ENCODE peak calls at places on chromosome 20, in six cellular contexts. One of them, this sample, is unnamed.

GRCh38 chr20:23517719-23518118 is 26.8 kb downstream of the CST8 start:
- DNase-seq in H9: no peak
- DNase-seq in trophoblast cell: no peak
- DNase-seq in mesenchymal stem cell: no peak
- DNase-seq in IMR-90: no peak
- DNase-seq in H1: no peak
- DNase-seq in this sample: no peak

GRCh38 chr20:50728981-50729874 is 2.2 kb upstream of the PARD6B start:
- DNase-seq in IMR-90: no peak
- DNase-seq in H9: peak; percentile 31
- DNase-seq in mesenchymal stem cell: peak; percentile 66
- DNase-seq in H1: no peak
- DNase-seq in trophoblast cell: no peak
- DNase-seq in this sample: no peak

GRCh38 chr20:33732166-33732970 is 572 bp downstream of the ZNF341 start:
- DNase-seq in mesenchymal stem cell: peak; percentile 80
- DNase-seq in trophoblast cell: peak; percentile 73
- DNase-seq in H9: peak; percentile 83
- DNase-seq in IMR-90: no peak
- DNase-seq in H1: no peak
- DNase-seq in this sample: no peak

GRCh38 chr20:62929051-62929538 is 2.8 kb upstream of the DIDO1 start:
- DNase-seq in trophoblast cell: peak; percentile 84
- DNase-seq in H9: peak; percentile 96
- DNase-seq in H1: no peak
- DNase-seq in IMR-90: peak; percentile 58
- DNase-seq in mesenchymal stem cell: peak; percentile 79
- DNase-seq in this sample: no peak

GRCh38 chr20:341682-342081 is 5.2 kb upstream of the NRSN2 start:
- DNase-seq in IMR-90: peak; percentile 89
- DNase-seq in H1: no peak
- DNase-seq in trophoblast cell: peak; percentile 26
- DNase-seq in mesenchymal stem cell: peak; percentile 92
- DNase-seq in H9: no peak
- DNase-seq in this sample: no peak

GRCh38 chr20:10370091-10370887 is 63.7 kb downstream of the MKKS start:
- DNase-seq in H1: no peak
- DNase-seq in mesenchymal stem cell: no peak
- DNase-seq in trophoblast cell: peak; percentile 14
- DNase-seq in H9: no peak
- DNase-seq in IMR-90: peak; percentile 47
- DNase-seq in this sample: no peak

GRCh38 chr20:46539113-46539512 is 11.3 kb downstream of the OCSTAMP start:
- DNase-seq in H9: no peak
- DNase-seq in mesenchymal stem cell: no peak
- DNase-seq in IMR-90: no peak
- DNase-seq in H1: no peak
- DNase-seq in trophoblast cell: no peak
- DNase-seq in this sample: no peak

GRCh38 chr20:45781391-45781931 is 10.2 kb downstream of the WFDC3 start:
- DNase-seq in H1: no peak
- DNase-seq in trophoblast cell: peak; percentile 56
- DNase-seq in H9: no peak
- DNase-seq in mesenchymal stem cell: peak; percentile 94
- DNase-seq in IMR-90: peak; percentile 95
- DNase-seq in this sample: no peak

GRCh38 chr20:64188682-64189529 is 24.7 kb downstream of the MYT1 start:
- DNase-seq in mesenchymal stem cell: peak; percentile 56
- DNase-seq in H1: peak; percentile 10
- DNase-seq in IMR-90: peak; percentile 69
- DNase-seq in trophoblast cell: peak; percentile 3
- DNase-seq in H9: peak; percentile 76
- DNase-seq in this sample: peak; percentile 63

GRCh38 chr20:46002008-46002407 is 6.7 kb upstream of the MMP9 start:
- DNase-seq in mesenchymal stem cell: no peak
- DNase-seq in trophoblast cell: no peak
- DNase-seq in IMR-90: no peak
- DNase-seq in H9: no peak
- DNase-seq in H1: no peak
- DNase-seq in this sample: no peak

GRCh38 chr20:12535316-12535715 is 473.5 kb upstream of the SPTLC3 start:
- DNase-seq in trophoblast cell: no peak
- DNase-seq in IMR-90: no peak
- DNase-seq in H1: no peak
- DNase-seq in mesenchymal stem cell: no peak
- DNase-seq in H9: no peak
- DNase-seq in this sample: no peak

GRCh38 chr20:64082126-64082638 is 2.0 kb downstream of the LKAAEAR1 start:
- DNase-seq in trophoblast cell: no peak
- DNase-seq in IMR-90: no peak
- DNase-seq in H9: peak; percentile 48
- DNase-seq in H1: no peak
- DNase-seq in mesenchymal stem cell: no peak
- DNase-seq in this sample: no peak

GRCh38 chr20:33249456-33249855 is 13.7 kb downstream of the BPIFA1 start:
- DNase-seq in H9: no peak
- DNase-seq in H1: no peak
- DNase-seq in IMR-90: no peak
- DNase-seq in trophoblast cell: no peak
- DNase-seq in mesenchymal stem cell: no peak
- DNase-seq in this sample: no peak

GRCh38 chr20:58139849-58140786 is 88.3 kb downstream of the ANKRD60 start:
- DNase-seq in H9: peak; percentile 12
- DNase-seq in IMR-90: no peak
- DNase-seq in trophoblast cell: no peak
- DNase-seq in H1: no peak
- DNase-seq in mesenchymal stem cell: no peak
- DNase-seq in this sample: no peak

GRCh38 chr20:57810511-57811372 is 100.9 kb upstream of the PMEPA1 start:
- DNase-seq in IMR-90: no peak
- DNase-seq in trophoblast cell: peak; percentile 92
- DNase-seq in mesenchymal stem cell: no peak
- DNase-seq in H9: no peak
- DNase-seq in H1: no peak
- DNase-seq in this sample: peak; percentile 17

GRCh38 chr20:59812286-59813125 is 120.9 kb downstream of the SYCP2 start:
- DNase-seq in mesenchymal stem cell: no peak
- DNase-seq in H9: peak; percentile 6
- DNase-seq in IMR-90: no peak
- DNase-seq in trophoblast cell: no peak
- DNase-seq in H1: no peak
- DNase-seq in this sample: no peak

GRCh38 chr20:33914871-33915270 is 78.8 kb upstream of the RALY start:
- DNase-seq in H9: no peak
- DNase-seq in trophoblast cell: peak; percentile 52
- DNase-seq in H1: no peak
- DNase-seq in IMR-90: peak; percentile 94
- DNase-seq in mesenchymal stem cell: no peak
- DNase-seq in this sample: no peak

GRCh38 chr20:13142143-13142542 is 78.9 kb upstream of the ISM1 start:
- DNase-seq in IMR-90: no peak
- DNase-seq in mesenchymal stem cell: no peak
- DNase-seq in H9: no peak
- DNase-seq in H1: no peak
- DNase-seq in trophoblast cell: no peak
- DNase-seq in this sample: no peak

GRCh38 chr20:46021361-46022359 is 7.4 kb upstream of the SLC12A5 start:
- DNase-seq in trophoblast cell: peak; percentile 33
- DNase-seq in H9: peak; percentile 98
- DNase-seq in mesenchymal stem cell: peak; percentile 26
- DNase-seq in H1: peak; percentile 94
- DNase-seq in IMR-90: no peak
- DNase-seq in this sample: peak; percentile 89

GRCh38 chr20:63101781-63102719 is 95.3 kb upstream of the BHLHE23 start:
- DNase-seq in IMR-90: peak; percentile 24
- DNase-seq in H9: peak; percentile 40
- DNase-seq in H1: no peak
- DNase-seq in mesenchymal stem cell: peak; percentile 53
- DNase-seq in trophoblast cell: no peak
- DNase-seq in this sample: no peak

GRCh38 chr20:63475209-63475608 is 2.8 kb upstream of the KCNQ2 start:
- DNase-seq in mesenchymal stem cell: peak; percentile 32
- DNase-seq in H1: no peak
- DNase-seq in IMR-90: peak; percentile 18
- DNase-seq in H9: peak; percentile 77
- DNase-seq in trophoblast cell: peak; percentile 5
- DNase-seq in this sample: no peak

GRCh38 chr20:3239026-3239866 is at the start of gene SLC4A11:
- DNase-seq in H9: peak; percentile 87
- DNase-seq in mesenchymal stem cell: peak; percentile 64
- DNase-seq in H1: peak; percentile 67
- DNase-seq in IMR-90: peak; percentile 33
- DNase-seq in trophoblast cell: peak; percentile 39
- DNase-seq in this sample: peak; percentile 31

GRCh38 chr20:9966966-9967365 is 67.8 kb upstream of the ANKEF1 start:
- DNase-seq in IMR-90: no peak
- DNase-seq in mesenchymal stem cell: peak; percentile 5
- DNase-seq in trophoblast cell: peak; percentile 11
- DNase-seq in H9: no peak
- DNase-seq in H1: no peak
- DNase-seq in this sample: no peak

GRCh38 chr20:54083459-54083858 is 13.1 kb upstream of the BCAS1 start:
- DNase-seq in mesenchymal stem cell: no peak
- DNase-seq in trophoblast cell: no peak
- DNase-seq in IMR-90: no peak
- DNase-seq in H1: no peak
- DNase-seq in H9: no peak
- DNase-seq in this sample: no peak

GRCh38 chr20:8389381-8390368 is 257.6 kb downstream of the PLCB1 start:
- DNase-seq in trophoblast cell: peak; percentile 84
- DNase-seq in mesenchymal stem cell: peak; percentile 53
- DNase-seq in IMR-90: peak; percentile 59
- DNase-seq in H9: no peak
- DNase-seq in H1: no peak
- DNase-seq in this sample: no peak
- H2AFZ ChIP-seq in trophoblast cell: no peak overlapping the region
- H2AFZ ChIP-seq in mesenchymal stem cell: no peak overlapping the region
- H2AFZ ChIP-seq in IMR-90: no peak overlapping the region
- H2AFZ ChIP-seq in H9: no peak overlapping the region
- H2AFZ ChIP-seq in H1: no peak overlapping the region
- H2AFZ ChIP-seq in this sample: peak overlapping the region; percentile 2

DNA sequence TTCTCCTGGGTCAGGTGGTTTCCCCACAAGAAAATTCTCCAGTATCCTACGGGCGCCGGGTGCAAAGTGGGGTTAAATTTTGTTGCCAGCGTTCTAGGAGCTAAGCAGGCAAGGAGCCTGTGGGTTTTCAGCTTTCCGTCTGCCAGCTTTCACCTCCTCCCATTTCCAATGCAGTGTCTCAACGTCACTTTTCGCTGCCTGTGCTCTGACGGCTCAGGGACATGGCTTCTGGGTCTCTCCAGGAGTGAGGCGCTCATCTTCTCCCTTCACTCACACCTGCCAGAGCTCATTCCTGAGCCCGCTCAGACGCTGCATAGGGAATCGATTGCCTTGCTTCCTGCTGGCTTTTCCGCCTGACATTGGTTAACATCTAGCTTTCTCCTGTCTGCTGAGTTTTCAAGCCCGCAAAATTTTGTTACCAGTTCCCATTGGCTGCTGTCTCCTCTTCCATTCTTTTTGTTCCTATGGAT is 7.3 kb upstream of the NAA20 start:
- DNase-seq in IMR-90: no peak
- DNase-seq in H9: peak; percentile 57
- DNase-seq in mesenchymal stem cell: peak; percentile 33
- DNase-seq in trophoblast cell: no peak
- DNase-seq in H1: no peak
- DNase-seq in this sample: no peak
- H4K8ac ChIP-seq in IMR-90: no peak overlapping the region
- H4K8ac ChIP-seq in H9: no peak overlapping the region
- H4K8ac ChIP-seq in mesenchymal stem cell: no peak overlapping the region
- H4K8ac ChIP-seq in trophoblast cell: no peak overlapping the region
- H4K8ac ChIP-seq in H1: no peak overlapping the region
- H4K8ac ChIP-seq in this sample: no peak overlapping the region

GRCh38 chr20:17871861-17872260 is 96.7 kb downstream of the SNX5 start:
- DNase-seq in trophoblast cell: no peak
- DNase-seq in H1: no peak
- DNase-seq in mesenchymal stem cell: no peak
- DNase-seq in H9: no peak
- DNase-seq in IMR-90: no peak
- DNase-seq in this sample: no peak
- H2AFZ ChIP-seq in trophoblast cell: no peak overlapping the region
- H2AFZ ChIP-seq in H1: no peak overlapping the region
- H2AFZ ChIP-seq in mesenchymal stem cell: no peak overlapping the region
- H2AFZ ChIP-seq in H9: no peak overlapping the region
- H2AFZ ChIP-seq in IMR-90: no peak overlapping the region
- H2AFZ ChIP-seq in this sample: no peak overlapping the region

GRCh38 chr20:49187330-49188100 is 619 bp downstream of the STAU1 start:
- DNase-seq in mesenchymal stem cell: peak; percentile 32
- DNase-seq in H1: no peak
- DNase-seq in IMR-90: no peak
- DNase-seq in H9: peak; percentile 30
- DNase-seq in trophoblast cell: peak; percentile 98
- DNase-seq in this sample: peak; percentile 17
- H4K8ac ChIP-seq in mesenchymal stem cell: no peak overlapping the region
- H4K8ac ChIP-seq in H1: peak overlapping the region; percentile 80
- H4K8ac ChIP-seq in IMR-90: no peak overlapping the region
- H4K8ac ChIP-seq in H9: no peak overlapping the region
- H4K8ac ChIP-seq in trophoblast cell: peak overlapping the region; percentile 95
- H4K8ac ChIP-seq in this sample: no peak overlapping the region

DNA sequence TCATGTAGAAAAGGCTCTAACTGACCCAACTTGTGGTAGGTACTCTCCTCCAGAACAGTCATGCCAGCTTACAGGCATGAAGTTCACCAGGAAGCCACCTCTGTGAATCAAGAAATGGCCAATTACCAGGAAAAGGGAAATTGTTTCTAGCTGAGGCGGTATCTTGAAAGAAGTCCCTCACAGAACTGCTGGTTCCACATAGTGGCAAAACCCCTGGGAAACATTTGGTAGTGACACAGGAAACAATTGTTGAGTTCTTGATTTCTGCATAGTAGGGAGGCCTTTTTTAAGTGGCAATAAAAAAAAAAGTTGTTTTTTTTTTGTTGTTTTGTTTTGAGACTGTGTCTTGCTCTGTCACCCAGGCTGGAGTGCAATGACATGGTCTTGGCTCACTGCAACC is 3.5 kb upstream of the ZHX3 start:
- DNase-seq in trophoblast cell: no peak
- DNase-seq in mesenchymal stem cell: no peak
- DNase-seq in H9: no peak
- DNase-seq in IMR-90: no peak
- DNase-seq in H1: no peak
- DNase-seq in this sample: no peak
- H2AFZ ChIP-seq in trophoblast cell: no peak overlapping the region
- H2AFZ ChIP-seq in mesenchymal stem cell: no peak overlapping the region
- H2AFZ ChIP-seq in H9: no peak overlapping the region
- H2AFZ ChIP-seq in IMR-90: no peak overlapping the region
- H2AFZ ChIP-seq in H1: no peak overlapping the region
- H2AFZ ChIP-seq in this sample: no peak overlapping the region